ENCODE peak calls at places on chromosomes 5 and 9, in eight cellular contexts. U is transverse colon, I is suprapubic skin, O is stomach, E is lower lobe of right lung, K is cardiac muscle cell, R is IMR-90, C is lung. Q is an unnamed sample.
A peak's percentile ranks its signal among the peaks of the same experiment; 100 is the strongest.

GRCh38 chr5:42876375-42876844 is 64.7 kb upstream of the SELENOP start:
- DNase-seq in U (no peak), I (no peak), O (no peak), E (no peak), K (no peak), R (no peak), C (no peak), Q (no peak)

GRCh38 chr5:139389701-139390638 is at the start of gene MZB1:
- DNase-seq in U (peak; percentile 77), I (no peak), O (no peak), E (no peak), K (no peak), R (no peak), C (no peak), Q (peak; percentile 39)

GRCh38 chr9:15191358-15191757 is 115.7 kb downstream of the TTC39B start:
- DNase-seq in U (no peak), I (no peak), O (no peak), E (no peak), K (no peak), R (no peak), C (no peak), Q (no peak)

GRCh38 chr9:34370970-34371880 is 5.5 kb downstream of the MYORG start:
- DNase-seq in U (no peak), I (no peak), O (no peak), E (no peak), K (no peak), R (no peak), C (peak; percentile 25), Q (no peak)

GRCh38 chr5:59840200-59840601 is 53.3 kb downstream of the PDE4D start:
- DNase-seq in U (no peak), I (no peak), O (no peak), E (no peak), K (no peak), R (peak; percentile 72), C (no peak), Q (no peak)

GRCh38 chr9:37486616-37487544 is 1.1 kb downstream of the POLR1E start:
- DNase-seq in U (peak; percentile 31), I (peak; percentile 58), O (no peak), E (no peak), K (no peak), R (peak; percentile 98), C (no peak), Q (no peak)

GRCh38 chr5:19615661-19616060 is 372.3 kb downstream of the CDH18 start:
- DNase-seq in U (no peak), I (no peak), O (no peak), E (no peak), K (no peak), R (no peak), C (no peak), Q (no peak)

GRCh38 chr9:93258818-93259489 is 75.0 kb downstream of the WNK2 start:
- DNase-seq in U (peak; percentile 6), I (no peak), O (peak; percentile 25), E (peak; percentile 39), K (no peak), R (no peak), C (no peak), Q (no peak)

GRCh38 chr9:91954841-91955471 is 4.9 kb upstream of the ROR2 start:
- DNase-seq in U (peak; percentile 69), I (no peak), O (peak; percentile 71), E (no peak), K (peak; percentile 72), R (peak; percentile 91), C (no peak), Q (no peak)

GRCh38 chr5:32419791-32420190 is 24.7 kb downstream of the ZFR start:
- DNase-seq in U (no peak), I (no peak), O (no peak), E (no peak), K (no peak), R (no peak), C (no peak), Q (no peak)

GRCh38 chr5:45410304-45410995 is 285.7 kb downstream of the HCN1 start:
- DNase-seq in U (no peak), I (no peak), O (no peak), E (no peak), K (peak; percentile 18), R (peak; percentile 5), C (no peak), Q (no peak)

GRCh38 chr9:35859310-35859994 is 10.7 kb downstream of the OR13J1 start:
- DNase-seq in U (no peak), I (no peak), O (peak; percentile 27), E (no peak), K (no peak), R (peak; percentile 35), C (peak; percentile 29), Q (no peak)

GRCh38 chr9:87239312-87239711 is 258.4 kb upstream of the DAPK1 start:
- DNase-seq in U (no peak), I (no peak), O (no peak), E (no peak), K (no peak), R (no peak), C (no peak), Q (no peak)

GRCh38 chr9:32884482-32884881 is 101.1 kb downstream of the TMEM215 start:
- DNase-seq in U (no peak), I (no peak), O (no peak), E (no peak), K (no peak), R (no peak), C (no peak), Q (no peak)

GRCh38 chr9:128798896-128799295 is 11.8 kb downstream of the TBC1D13 start:
- DNase-seq in U (no peak), I (no peak), O (no peak), E (no peak), K (no peak), R (no peak), C (no peak), Q (no peak)

GRCh38 chr9:128800061-128800460 is 13.0 kb downstream of the TBC1D13 start:
- DNase-seq in U (no peak), I (no peak), O (no peak), E (no peak), K (no peak), R (no peak), C (no peak), Q (no peak)

GRCh38 chr9:128807827-128808226 is 10.5 kb upstream of the ENDOG start:
- DNase-seq in U (no peak), I (no peak), O (no peak), E (no peak), K (no peak), R (no peak), C (no peak), Q (no peak)

GRCh38 chr9:128805661-128806060 is 12.6 kb upstream of the ENDOG start:
- DNase-seq in U (no peak), I (no peak), O (no peak), E (no peak), K (no peak), R (no peak), C (no peak), Q (no peak)

GRCh38 chr9:128802482-128802881 is 15.4 kb downstream of the TBC1D13 start:
- DNase-seq in U (no peak), I (no peak), O (no peak), E (no peak), K (no peak), R (no peak), C (no peak), Q (no peak)
- H3K36me3 ChIP-seq in U (peaks cover 51% of the 10 kb centered on the region), I (peaks cover 98% of the 10 kb centered on the region), O (peaks cover 42% of the 10 kb centered on the region), E (peaks cover 98% of the 10 kb centered on the region), K (peaks cover 44% of the 10 kb centered on the region), R (peaks cover 58% of the 10 kb centered on the region), C (peaks cover 20% of the 10 kb centered on the region), Q (peaks cover 39% of the 10 kb centered on the region)

GRCh38 chr9:134723037-134723436 is 81.4 kb downstream of the COL5A1 start:
- DNase-seq in U (no peak), I (no peak), O (no peak), E (no peak), K (no peak), R (no peak), C (no peak), Q (no peak)

GRCh38 chr9:134722120-134722701 is 80.6 kb downstream of the COL5A1 start:
- DNase-seq in U (no peak), I (no peak), O (no peak), E (no peak), K (no peak), R (no peak), C (no peak), Q (no peak)

GRCh38 chr9:134724231-134724911 is 82.8 kb downstream of the COL5A1 start:
- DNase-seq in U (no peak), I (no peak), O (no peak), E (no peak), K (no peak), R (peak; percentile 55), C (no peak), Q (no peak)

GRCh38 chr9:134724912-134725604 is 83.5 kb downstream of the COL5A1 start:
- DNase-seq in U (no peak), I (no peak), O (no peak), E (no peak), K (no peak), R (no peak), C (no peak), Q (no peak)

DNA sequence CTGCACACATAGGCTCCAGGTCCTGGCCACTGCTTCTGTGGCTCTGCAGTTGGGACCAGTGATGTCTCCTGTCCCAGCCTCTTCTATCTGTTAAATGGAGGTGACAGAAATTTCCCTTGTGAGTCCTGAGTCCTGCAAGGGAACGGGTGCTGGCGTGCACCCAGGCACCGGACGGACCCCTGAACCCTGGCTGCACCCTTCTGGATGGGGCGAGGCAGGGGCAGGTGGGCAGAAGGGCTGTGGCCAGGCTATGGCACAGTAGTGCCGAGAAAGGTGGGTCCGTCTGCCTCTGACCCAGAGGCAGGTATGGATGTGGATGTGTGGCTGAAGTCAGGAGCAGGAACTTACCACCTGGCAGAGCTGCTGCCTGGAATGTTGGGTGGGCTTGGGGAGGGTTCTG is 81.9 kb downstream of the COL5A1 start:
- DNase-seq in U (no peak), I (no peak), O (no peak), E (no peak), K (no peak), R (no peak), C (no peak), Q (no peak)
- H3K36me3 ChIP-seq in U (no peaks in the 10 kb centered on the region), I (no peaks in the 10 kb centered on the region), O (no peaks in the 10 kb centered on the region), E (peaks cover 6% of the 10 kb centered on the region), K (no peaks in the 10 kb centered on the region), R (peaks cover 69% of the 10 kb centered on the region), C (no peaks in the 10 kb centered on the region), Q (no peaks in the 10 kb centered on the region)

GRCh38 chr5:10403829-10404228 is 37.9 kb upstream of the ROPN1L start:
- DNase-seq in U (no peak), I (no peak), O (no peak), E (no peak), K (no peak), R (no peak), C (no peak), Q (no peak)
- H3K36me3 ChIP-seq in U (peaks cover 64% of the 10 kb centered on the region), I (peaks cover 78% of the 10 kb centered on the region), O (peaks cover 52% of the 10 kb centered on the region), E (peaks cover 90% of the 10 kb centered on the region), K (peaks cover 66% of the 10 kb centered on the region), R (peaks cover 23% of the 10 kb centered on the region), C (peaks cover 34% of the 10 kb centered on the region), Q (peaks cover 36% of the 10 kb centered on the region)

DNA sequence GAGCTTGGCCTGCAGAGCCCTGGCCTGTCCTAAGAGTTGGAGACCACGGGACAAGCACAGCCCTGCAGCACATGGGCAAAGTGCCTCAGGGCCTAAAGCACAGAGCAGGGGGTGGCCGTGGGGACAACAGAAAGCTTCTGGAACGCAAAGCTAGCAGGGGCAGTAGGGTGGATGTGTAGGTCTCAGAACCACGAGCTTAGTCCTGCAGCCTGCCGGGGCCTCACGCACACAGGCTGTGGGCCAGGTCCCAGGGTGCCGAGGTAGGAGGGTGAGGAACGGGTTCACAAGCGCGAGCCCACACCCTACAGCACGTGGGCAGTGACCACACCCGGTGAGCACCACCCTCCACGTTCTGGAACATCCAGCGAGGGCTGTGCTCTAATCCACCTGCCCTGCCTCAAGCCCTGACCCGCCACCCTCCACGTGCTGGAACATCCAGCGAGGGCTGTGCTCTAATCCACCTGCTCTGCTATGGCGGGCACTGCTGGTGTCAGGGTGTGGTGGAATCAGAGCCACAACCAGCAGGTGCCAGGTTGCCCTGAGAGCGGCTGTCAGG is 9.3 kb downstream of the CLPTM1L start:
- DNase-seq in U (no peak), I (no peak), O (no peak), E (no peak), K (no peak), R (no peak), C (no peak), Q (no peak)
- H3K36me3 ChIP-seq in U (peaks cover 25% of the 10 kb centered on the region), I (peaks cover 87% of the 10 kb centered on the region), O (peaks cover 77% of the 10 kb centered on the region), E (peaks cover 87% of the 10 kb centered on the region), K (peaks cover 41% of the 10 kb centered on the region), R (peaks cover 77% of the 10 kb centered on the region), C (peaks cover 43% of the 10 kb centered on the region), Q (peaks cover 73% of the 10 kb centered on the region)